ENCODE peak calls at places on chromosomes 3 and 15, in nine cellular contexts. K, H, X, R, N, J, T, O and G are unnamed samples.

GRCh38 chr3:172839679-172840078 is 89.2 kb downstream of the ECT2 start:
- DNase-seq in K (no peak), H (no peak), X (no peak), R (no peak), N (no peak), J (no peak), T (no peak), O (no peak), G (no peak)

GRCh38 chr3:17041009-17041408 is 156.3 kb downstream of the PLCL2 start:
- DNase-seq in K (no peak), H (no peak), X (peak), R (no peak), N (no peak), J (no peak), T (no peak), O (no peak), G (no peak)

GRCh38 chr3:64131755-64132154 is 93.5 kb downstream of the PRICKLE2 start:
- DNase-seq in K (no peak), H (no peak), X (no peak), R (no peak), N (no peak), J (no peak), T (no peak), O (no peak), G (no peak)

GRCh38 chr3:195867631-195868335 is 40.6 kb downstream of the TNK2 start:
- DNase-seq in K (no peak), H (no peak), X (no peak), R (no peak), N (no peak), J (no peak), T (no peak), O (no peak), G (no peak)

GRCh38 chr3:175146258-175146657 is 287.1 kb downstream of the NAALADL2 start:
- DNase-seq in K (no peak), H (no peak), X (peak), R (no peak), N (no peak), J (no peak), T (no peak), O (peak), G (no peak)

GRCh38 chr3:192915306-192915705 is 2.4 kb downstream of the MB21D2 start:
- DNase-seq in K (peak), H (peak), X (peak), R (peak), N (no peak), J (no peak), T (no peak), O (no peak), G (peak)

GRCh38 chr3:142873569-142873968 is 15.3 kb downstream of the PCOLCE2 start:
- DNase-seq in K (no peak), H (no peak), X (no peak), R (no peak), N (no peak), J (no peak), T (no peak), O (no peak), G (no peak)

GRCh38 chr15:85164841-85165466 is 183.3 kb downstream of the PDE8A start:
- DNase-seq in K (peak), H (peak), X (no peak), R (no peak), N (no peak), J (no peak), T (no peak), O (no peak), G (no peak)

GRCh38 chr3:186787642-186788481 is 4.5 kb downstream of the EIF4A2 start:
- DNase-seq in K (no peak), H (no peak), X (peak), R (peak), N (no peak), J (no peak), T (no peak), O (no peak), G (no peak)

GRCh38 chr3:193240436-193240849 is 579 bp upstream of the PLAAT1 start:
- DNase-seq in K (no peak), H (no peak), X (no peak), R (peak), N (no peak), J (no peak), T (no peak), O (no peak), G (no peak)

GRCh38 chr3:178987745-178988144 is 83.9 kb downstream of the ZMAT3 start:
- DNase-seq in K (no peak), H (no peak), X (no peak), R (no peak), N (no peak), J (no peak), T (no peak), O (no peak), G (no peak)

GRCh38 chr15:101438482-101439284 is 50.8 kb downstream of the PCSK6 start:
- DNase-seq in K (no peak), H (no peak), X (no peak), R (no peak), N (no peak), J (no peak), T (no peak), O (no peak), G (no peak)

GRCh38 chr3:101223016-101223415 is 97.4 kb downstream of the IMPG2 start:
- DNase-seq in K (no peak), H (no peak), X (peak), R (no peak), N (no peak), J (no peak), T (no peak), O (no peak), G (no peak)

GRCh38 chr3:15148614-15149013 is 49.7 kb upstream of the RBSN start:
- DNase-seq in K (no peak), H (peak), X (peak), R (peak), N (no peak), J (no peak), T (no peak), O (no peak), G (no peak)

GRCh38 chr3:177777699-177778098 is 580.4 kb upstream of the TBL1XR1 start:
- DNase-seq in K (peak), H (peak), X (peak), R (peak), N (peak), J (peak), T (peak), O (no peak), G (peak)

GRCh38 chr3:75294124-75294523 is 370.0 kb upstream of the FRG2C start:
- DNase-seq in K (peak), H (peak), X (peak), R (peak), N (peak), J (peak), T (no peak), O (no peak), G (peak)

GRCh38 chr3:52468336-52468735 is 12.9 kb downstream of the NISCH start:
- DNase-seq in K (no peak), H (no peak), X (peak), R (no peak), N (no peak), J (no peak), T (no peak), O (no peak), G (no peak)

GRCh38 chr15:33314115-33314514 is 3.3 kb downstream of the RYR3 start:
- DNase-seq in K (no peak), H (no peak), X (no peak), R (no peak), N (no peak), J (no peak), T (no peak), O (no peak), G (no peak)

GRCh38 chr15:80580107-80580506 is 115.0 kb upstream of the ABHD17C start:
- DNase-seq in K (peak), H (no peak), X (peak), R (no peak), N (peak), J (no peak), T (no peak), O (peak), G (no peak)

GRCh38 chr15:75646944-75647364 is 758 bp upstream of the SNX33 start:
- DNase-seq in K (no peak), H (no peak), X (no peak), R (no peak), N (no peak), J (no peak), T (no peak), O (no peak), G (peak)

GRCh38 chr15:101710806-101711205 is 13.5 kb downstream of the TARS3 start:
- DNase-seq in K (peak), H (peak), X (peak), R (no peak), N (peak), J (no peak), T (no peak), O (peak), G (no peak)

DNA sequence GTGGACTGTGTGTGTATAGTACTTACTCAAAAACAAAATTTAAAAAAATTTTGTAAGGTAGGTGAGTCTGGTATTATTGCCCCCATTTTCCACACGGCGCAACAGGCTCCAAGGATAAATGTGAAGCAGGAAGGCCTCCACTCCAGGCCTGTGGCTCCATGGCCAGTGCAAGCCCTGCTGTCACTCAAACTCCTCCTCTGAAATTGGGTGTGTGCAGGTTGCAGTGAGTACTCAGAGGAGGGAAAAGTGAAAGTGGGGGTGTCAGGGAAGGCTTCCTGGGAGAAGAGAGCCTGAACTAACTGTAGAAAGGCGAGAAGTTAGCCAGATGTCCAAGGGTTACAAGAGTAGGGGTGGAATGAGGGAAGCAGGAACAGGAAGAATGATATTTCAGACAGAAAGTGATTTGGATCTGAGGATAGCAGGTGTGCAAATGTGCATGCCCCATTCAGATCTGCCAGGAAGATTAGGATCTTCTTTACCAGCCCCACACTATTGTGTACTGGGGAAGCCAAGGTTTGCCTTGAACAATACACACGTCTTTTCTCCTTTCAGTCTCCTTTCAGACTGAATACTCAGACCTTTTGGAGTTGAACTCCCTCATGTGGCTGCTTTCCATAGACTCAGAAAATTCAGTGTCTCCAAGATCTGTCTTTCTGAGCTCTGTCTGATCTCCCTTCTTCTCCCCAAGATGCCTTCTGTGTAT is 48.7 kb upstream of the RYK start:
- DNase-seq in K (no peak), H (no peak), X (peak), R (no peak), N (no peak), J (no peak), T (no peak), O (no peak), G (no peak)
- TF ChIP-seq CTCF in K (peak), H (peak), X (peak), R (no peak), N (peak), J (no peak), T (peak), O (peak), G (no peak)

DNA sequence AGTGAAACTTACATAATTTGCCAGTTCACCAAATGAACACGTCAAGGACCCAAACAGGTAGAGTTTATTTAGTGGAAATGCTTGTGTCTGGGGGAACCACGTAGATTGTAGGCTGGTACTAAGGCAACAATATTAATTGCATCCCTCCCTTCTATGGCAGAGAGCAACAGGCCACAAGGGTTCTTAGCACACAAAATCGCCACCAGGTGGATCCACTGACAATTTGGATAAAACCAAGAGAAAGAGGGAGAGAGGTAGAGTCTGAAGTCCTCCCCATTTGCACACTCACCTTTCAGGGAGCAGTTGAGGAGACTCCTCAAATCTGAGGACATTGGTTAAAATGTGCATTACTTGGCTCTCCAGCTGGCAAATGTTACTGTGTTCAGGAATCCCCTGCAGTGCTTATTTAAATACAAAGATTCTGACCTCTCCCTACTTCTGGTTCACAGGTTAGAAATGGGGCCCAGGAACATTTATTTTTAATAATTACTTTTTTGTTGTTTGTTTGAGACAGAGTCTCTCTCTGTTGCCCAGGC is 181.0 kb upstream of the FEZF2 start:
- DNase-seq in K (no peak), H (no peak), X (peak), R (peak), N (no peak), J (no peak), T (no peak), O (no peak), G (no peak)
- TF ChIP-seq CTCF in K (no peak), H (peak), X (peak), R (peak), N (no peak), J (no peak), T (peak), O (peak), G (no peak)

DNA sequence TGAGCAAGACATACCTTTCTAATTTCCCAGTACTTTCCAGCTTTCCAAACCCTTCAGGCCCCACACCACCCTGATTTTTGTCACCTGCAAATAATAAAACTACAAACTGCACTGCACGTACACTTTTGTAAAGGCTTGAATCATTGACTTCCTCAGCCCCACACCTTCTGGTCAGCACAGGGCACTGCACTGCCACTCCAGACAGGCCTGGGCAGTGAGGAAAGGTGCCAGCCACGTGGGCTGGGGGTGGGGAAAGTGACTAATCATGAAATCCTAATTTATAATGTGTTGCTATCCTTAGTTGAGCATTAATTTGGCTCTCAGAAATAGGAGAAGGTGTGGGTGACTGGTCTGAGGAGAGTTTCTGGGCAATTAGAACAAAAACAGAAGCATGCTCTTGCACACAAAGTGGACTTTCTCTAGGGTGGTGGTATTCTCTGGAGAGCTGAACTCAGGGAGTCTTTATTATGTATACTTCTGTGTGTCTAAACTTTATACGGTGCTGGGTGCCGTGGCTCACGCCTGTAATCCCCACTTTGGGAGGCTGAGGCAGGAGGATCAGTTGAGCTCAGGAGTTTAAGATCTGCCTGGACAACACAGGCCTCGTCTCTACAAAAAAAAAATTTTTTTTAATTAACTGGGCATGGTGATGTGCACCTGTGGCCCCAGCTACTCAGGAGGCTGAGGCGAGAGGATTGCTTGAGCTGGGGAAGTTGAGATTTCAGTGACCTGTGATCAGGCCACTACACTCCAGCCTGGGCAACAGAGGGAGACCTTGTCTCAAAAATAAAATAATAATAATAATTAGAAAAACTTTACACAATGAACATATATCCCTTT is 58.2 kb upstream of the FLNB start:
- DNase-seq in K (peak), H (no peak), X (peak), R (no peak), N (peak), J (peak), T (no peak), O (no peak), G (no peak)
- TF ChIP-seq CTCF in K (peak), H (no peak), X (peak), R (no peak), N (peak), J (no peak), T (no peak), O (peak), G (no peak)

DNA sequence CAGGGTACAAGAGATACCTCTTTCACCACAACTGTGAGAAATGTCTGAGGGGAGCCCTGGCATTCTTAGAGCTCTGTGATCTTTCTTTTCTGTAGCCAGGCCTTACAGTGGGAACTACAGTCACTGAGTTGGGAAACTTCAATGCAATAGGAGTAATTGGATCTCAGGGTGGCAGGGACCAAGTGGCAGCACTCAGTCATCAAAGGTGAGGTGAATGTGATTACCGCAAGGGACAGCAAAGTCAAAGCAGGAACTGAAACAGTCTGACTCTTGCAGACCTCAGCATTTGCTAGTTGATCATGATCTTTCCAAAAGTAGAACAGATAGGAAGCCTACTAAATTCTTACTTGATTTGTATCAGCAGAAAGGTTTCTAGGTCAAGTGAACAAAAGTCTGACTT is 7.3 kb upstream of the MCF2L2 start:
- DNase-seq in K (no peak), H (no peak), X (no peak), R (peak), N (no peak), J (no peak), T (no peak), O (no peak), G (peak)
- TF ChIP-seq CTCF in K (no peak), H (no peak), X (no peak), R (no peak), N (no peak), J (no peak), T (no peak), O (no peak), G (no peak)

DNA sequence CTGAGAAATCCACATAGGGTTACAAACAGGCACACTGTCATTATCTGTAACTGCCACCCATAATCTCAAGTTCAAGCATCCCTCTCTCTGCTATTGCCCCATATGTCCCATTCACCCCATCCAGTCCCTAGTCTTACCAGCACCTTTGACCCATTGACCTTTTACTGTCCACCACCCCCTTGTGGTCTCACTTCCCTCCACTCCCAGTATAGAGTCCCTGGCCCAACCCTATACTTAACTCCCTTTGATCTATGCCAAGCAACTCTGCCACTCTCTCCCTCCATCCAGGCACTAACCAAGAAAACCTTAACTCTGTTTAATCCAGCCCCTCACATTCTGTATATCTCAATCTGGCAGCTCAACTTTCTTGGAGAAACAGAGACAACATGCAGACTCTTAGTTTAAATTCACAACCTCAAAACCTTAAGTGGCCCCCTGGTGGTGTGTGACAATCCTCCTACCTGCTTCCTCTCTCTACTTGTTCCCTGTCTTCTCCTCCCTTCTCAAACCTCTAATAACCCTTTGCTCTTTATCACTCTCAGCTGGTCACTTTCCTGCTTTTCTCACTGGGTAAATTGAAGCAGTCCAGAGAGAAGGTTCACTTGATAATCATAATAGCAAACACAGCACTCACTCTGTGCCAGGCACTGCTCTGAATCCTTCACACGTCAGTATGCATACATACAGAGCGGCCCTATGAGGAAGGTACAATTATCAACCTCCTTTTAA is 162.7 kb downstream of the STT3B start:
- DNase-seq in K (no peak), H (no peak), X (no peak), R (peak), N (no peak), J (no peak), T (no peak), O (no peak), G (peak)
- TF ChIP-seq CTCF in K (peak), H (peak), X (peak), R (peak), N (no peak), J (no peak), T (peak), O (no peak), G (peak)

GRCh38 chr3:124346487-124346886 is 354.6 kb upstream of the ROPN1 start:
- DNase-seq in K (no peak), H (no peak), X (no peak), R (no peak), N (no peak), J (no peak), T (no peak), O (no peak), G (no peak)

GRCh38 chr3:124345845-124346244 is 353.9 kb upstream of the ROPN1 start:
- DNase-seq in K (no peak), H (no peak), X (no peak), R (no peak), N (no peak), J (no peak), T (no peak), O (no peak), G (no peak)

GRCh38 chr3:124347418-124347817 is 355.5 kb upstream of the ROPN1 start:
- DNase-seq in K (no peak), H (no peak), X (peak), R (no peak), N (no peak), J (no peak), T (no peak), O (no peak), G (no peak)

GRCh38 chr3:124352143-124352528 is 360.2 kb upstream of the ROPN1 start:
- DNase-seq in K (no peak), H (no peak), X (no peak), R (no peak), N (no peak), J (no peak), T (no peak), O (no peak), G (no peak)

DNA sequence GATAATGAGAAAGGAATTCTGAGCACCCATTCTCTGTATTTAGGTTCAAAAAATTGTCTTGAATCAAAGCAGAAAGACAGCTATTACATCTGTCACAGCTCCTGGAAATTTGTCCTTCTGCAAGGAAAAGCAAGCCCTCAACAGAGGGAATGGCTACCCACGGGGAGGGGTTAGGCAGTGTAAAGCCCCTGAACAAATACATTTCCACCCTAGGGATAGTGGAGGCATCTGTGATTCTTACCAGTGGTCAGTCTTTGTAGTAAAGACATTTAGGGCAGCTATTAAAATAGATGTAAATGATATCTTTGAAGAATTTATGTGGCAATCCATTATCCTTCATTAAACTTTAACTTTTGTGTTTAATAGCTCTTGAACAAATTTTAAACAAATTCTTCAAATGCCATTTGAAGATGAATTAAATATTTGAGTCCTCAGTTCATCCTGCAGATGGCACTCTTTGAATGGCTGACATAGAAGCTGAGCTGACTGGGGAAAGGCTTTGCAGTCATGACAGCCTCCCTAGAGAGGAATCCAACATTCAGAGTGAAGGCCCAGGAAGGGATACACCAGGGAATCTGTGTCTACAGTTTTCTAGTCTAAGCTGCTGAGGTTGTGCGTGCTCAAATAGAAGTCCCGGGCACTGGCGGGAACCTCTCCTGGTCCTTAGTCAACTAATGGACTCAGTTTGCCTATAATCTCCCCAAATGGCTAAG is 359.7 kb upstream of the ROPN1 start:
- DNase-seq in K (peak), H (peak), X (peak), R (peak), N (peak), J (no peak), T (peak), O (peak), G (peak)
- TF ChIP-seq CTCF in K (peak), H (peak), X (peak), R (peak), N (peak), J (peak), T (peak), O (peak), G (no peak)